ENCODE peak calls at places on chromosome 13, in six cellular contexts. W is cardiac septum, C is midbrain, F is endothelial cell, N is stromal cell of bone marrow, G is left lung. R is an unnamed sample.

GRCh38 chr13:100673831-100674362 is 698 bp downstream of the TMTC4 start:
- DNase-seq in F (no peak), C (peak; percentile 80), G (no peak), N (peak; percentile 64), W (no peak), R (peak; percentile 84)

GRCh38 chr13:99704390-99704789 is 203.1 kb downstream of the TM9SF2 start:
- DNase-seq in F (no peak), N (no peak), C (no peak), W (no peak), G (no peak), R (no peak)

GRCh38 chr13:49303533-49304252 is 56.0 kb downstream of the CDADC1 start:
- DNase-seq in W (no peak), N (no peak), F (no peak), C (peak; percentile 39), G (no peak), R (no peak)

GRCh38 chr13:110397445-110397844 is 90.4 kb downstream of the COL4A2 start:
- DNase-seq in G (no peak), W (no peak), F (no peak), C (peak; percentile 73), N (peak; percentile 75), R (peak; percentile 83)

GRCh38 chr13:75661443-75661842 is 25.3 kb downstream of the LMO7 start:
- DNase-seq in F (no peak), G (no peak), W (no peak), N (no peak), C (no peak), R (no peak)

GRCh38 chr13:60583196-60583908 is 186.3 kb downstream of the TDRD3 start:
- DNase-seq in W (no peak), C (no peak), N (peak; percentile 90), G (no peak), F (no peak), R (no peak)

GRCh38 chr13:27296496-27296895 is 25.9 kb downstream of the RASL11A start:
- DNase-seq in G (no peak), N (no peak), C (no peak), F (no peak), W (no peak), R (no peak)

GRCh38 chr13:28854657-28855056 is 34.5 kb downstream of the MTUS2 start:
- DNase-seq in G (no peak), N (no peak), F (no peak), C (no peak), W (no peak), R (no peak)

GRCh38 chr13:53045110-53045509 is 16.5 kb downstream of the OLFM4 start:
- DNase-seq in G (no peak), N (peak; percentile 6), F (no peak), W (no peak), C (no peak), R (no peak)

GRCh38 chr13:92313382-92313781 is 913.2 kb upstream of the GPC6 start:
- DNase-seq in G (no peak), N (no peak), C (no peak), W (no peak), F (no peak), R (no peak)

GRCh38 chr13:113413178-113413897 is 40.0 kb downstream of the ADPRHL1 start:
- DNase-seq in F (no peak), G (peak; percentile 62), W (no peak), N (no peak), C (no peak), R (no peak)

GRCh38 chr13:112069063-112069726 is 2.2 kb downstream of the SOX1 start:
- DNase-seq in C (no peak), G (no peak), W (no peak), F (no peak), N (no peak), R (no peak)

GRCh38 chr13:48783181-48783630 is 129.5 kb downstream of the CYSLTR2 start:
- DNase-seq in F (no peak), G (peak; percentile 82), N (peak; percentile 78), C (no peak), W (peak; percentile 89), R (no peak)